ENCODE peak calls at places on chromosomes 7 and 10, in six cellular contexts. One of them, this sample, is unnamed.

GRCh38 chr10:72702868-72703581 is 11.1 kb downstream of the MCU start:
- DNase-seq in GM12878: no peak
- DNase-seq in H1: no peak
- DNase-seq in HCT116: no peak
- DNase-seq in K562: no peak
- DNase-seq in HepG2: no peak
- DNase-seq in this sample: peak; percentile 49

GRCh38 chr7:105011771-105012502 is 2.1 kb upstream of the KMT2E start:
- DNase-seq in GM12878: no peak
- DNase-seq in K562: no peak
- DNase-seq in HCT116: no peak
- DNase-seq in H1: no peak
- DNase-seq in HepG2: no peak
- DNase-seq in this sample: no peak

GRCh38 chr10:77974396-77975074 is 48.0 kb upstream of the DLG5 start:
- DNase-seq in H1: peak; percentile 41
- DNase-seq in HepG2: peak; percentile 52
- DNase-seq in HCT116: peak; percentile 57
- DNase-seq in K562: peak; percentile 70
- DNase-seq in GM12878: no peak
- DNase-seq in this sample: peak; percentile 18

GRCh38 chr10:28087675-28088351 is 88.9 kb upstream of the ODAD2 start:
- DNase-seq in HCT116: no peak
- DNase-seq in H1: no peak
- DNase-seq in K562: no peak
- DNase-seq in HepG2: no peak
- DNase-seq in GM12878: no peak
- DNase-seq in this sample: peak; percentile 44

GRCh38 chr7:157549612-157550299 is 213.0 kb downstream of the DNAJB6 start:
- DNase-seq in GM12878: no peak
- DNase-seq in HCT116: no peak
- DNase-seq in K562: no peak
- DNase-seq in HepG2: no peak
- DNase-seq in H1: no peak
- DNase-seq in this sample: no peak

GRCh38 chr7:90383879-90384278 is 19.4 kb upstream of the CLDN12 start:
- DNase-seq in H1: no peak
- DNase-seq in HCT116: no peak
- DNase-seq in HepG2: no peak
- DNase-seq in K562: no peak
- DNase-seq in GM12878: no peak
- DNase-seq in this sample: peak; percentile 71

GRCh38 chr7:14834456-14834855 is 68.1 kb downstream of the DGKB start:
- DNase-seq in HCT116: no peak
- DNase-seq in K562: no peak
- DNase-seq in HepG2: no peak
- DNase-seq in H1: no peak
- DNase-seq in GM12878: no peak
- DNase-seq in this sample: no peak

GRCh38 chr10:5445006-5445405 is 32.6 kb downstream of the NET1 start:
- DNase-seq in K562: no peak
- DNase-seq in HepG2: no peak
- DNase-seq in H1: no peak
- DNase-seq in HCT116: no peak
- DNase-seq in GM12878: no peak
- DNase-seq in this sample: no peak

GRCh38 chr10:71157435-71157834 is 54.9 kb upstream of the UNC5B start:
- DNase-seq in GM12878: no peak
- DNase-seq in K562: no peak
- DNase-seq in HepG2: no peak
- DNase-seq in HCT116: no peak
- DNase-seq in H1: no peak
- DNase-seq in this sample: no peak

DNA sequence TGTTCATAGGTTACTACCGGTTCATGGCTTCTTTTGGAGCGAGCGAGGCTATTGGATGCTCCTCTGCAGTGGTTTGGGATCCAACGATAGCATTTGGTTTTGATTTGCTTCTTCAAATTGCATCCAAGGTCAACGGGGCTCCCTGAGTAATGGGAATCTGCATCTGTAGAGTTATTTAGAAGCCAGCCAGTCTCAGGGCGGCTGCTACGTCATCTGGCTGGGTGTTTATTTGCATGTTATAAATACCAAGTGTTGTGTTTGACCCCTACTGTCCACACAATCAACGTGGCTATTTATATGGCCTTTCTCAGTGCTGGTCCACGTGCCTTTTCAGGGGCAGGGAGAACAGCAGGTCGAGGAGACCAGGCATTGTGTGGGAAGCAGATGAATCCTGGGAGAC is 137.7 kb downstream of the PRPF18 start:
- DNase-seq in H1: no peak
- DNase-seq in K562: no peak
- DNase-seq in HepG2: no peak
- DNase-seq in GM12878: no peak
- DNase-seq in HCT116: no peak
- DNase-seq in this sample: no peak
- TF ChIP-seq MAX in H1: no peak
- TF ChIP-seq MAX in K562: no peak
- TF ChIP-seq MAX in HepG2: no peak
- TF ChIP-seq MAX in GM12878: no peak
- TF ChIP-seq MAX in HCT116: no peak
- TF ChIP-seq MAX in this sample: no peak

DNA sequence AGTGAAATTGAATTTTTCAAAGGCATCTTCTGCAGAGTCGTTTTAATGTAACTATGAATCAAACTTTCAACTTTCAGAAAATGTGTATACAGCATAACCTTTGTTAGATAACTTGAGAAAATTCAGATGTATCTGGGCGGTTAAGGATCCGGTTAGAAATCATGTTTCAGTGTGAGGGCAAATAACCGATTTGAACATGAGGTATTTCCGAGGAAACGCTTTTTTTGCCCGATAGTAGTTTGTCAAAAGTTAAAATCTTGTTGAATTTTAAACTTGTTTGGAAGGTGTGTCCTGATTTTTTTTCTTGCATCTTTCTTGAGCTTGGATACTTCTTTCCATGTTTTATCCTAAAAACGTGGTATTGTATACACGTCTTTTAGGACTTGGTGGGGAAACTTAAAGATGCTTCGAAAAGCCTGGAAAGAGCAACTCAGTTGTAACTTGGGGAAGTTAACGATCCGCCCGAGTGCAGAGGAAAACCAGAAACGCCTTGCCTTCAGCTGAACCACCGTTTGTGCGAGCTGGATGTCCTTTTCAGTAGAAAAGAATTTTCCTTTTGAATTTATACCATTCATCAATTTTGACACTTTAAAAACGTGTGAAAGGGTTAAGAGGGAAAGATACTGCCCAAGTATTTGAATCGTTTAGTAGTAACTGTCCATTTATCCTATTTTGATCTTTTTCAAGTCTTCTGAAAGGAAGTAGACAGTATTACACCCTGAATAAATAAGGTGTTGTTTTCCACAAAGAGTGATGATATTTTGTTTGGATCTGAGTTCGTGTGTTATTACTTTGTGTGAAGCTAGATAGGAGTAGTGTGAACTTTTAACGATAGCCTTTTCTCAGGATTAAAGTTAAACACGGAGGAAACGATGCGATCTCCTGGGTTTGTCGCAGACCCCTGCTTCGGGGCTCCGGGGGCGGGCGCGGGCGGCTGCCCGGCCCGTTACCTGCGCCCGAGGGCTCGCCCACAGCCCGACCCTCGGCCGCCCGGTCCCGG is 1.0 kb upstream of the BMI1 start:
- DNase-seq in HepG2: no peak
- DNase-seq in K562: no peak
- DNase-seq in GM12878: no peak
- DNase-seq in HCT116: no peak
- DNase-seq in H1: no peak
- DNase-seq in this sample: peak; percentile 47
- TF ChIP-seq EZH2 in HepG2: no peak
- TF ChIP-seq EZH2 in K562: no peak
- TF ChIP-seq EZH2 in GM12878: no peak
- TF ChIP-seq EZH2 in HCT116: no peak
- TF ChIP-seq EZH2 in H1: peak; percentile 90
- TF ChIP-seq EZH2 in this sample: no peak

GRCh38 chr7:45001138-45001694 is 1.2 kb downstream of the CCM2 start:
- DNase-seq in HCT116: no peak
- DNase-seq in H1: no peak
- DNase-seq in K562: peak; percentile 52
- DNase-seq in GM12878: no peak
- DNase-seq in HepG2: no peak
- DNase-seq in this sample: peak; percentile 17
- TF ChIP-seq POLR2A in HCT116: no peak
- TF ChIP-seq POLR2A in H1: no peak
- TF ChIP-seq POLR2A in K562: peak; percentile 16
- TF ChIP-seq POLR2A in GM12878: peak; percentile 73
- TF ChIP-seq POLR2A in HepG2: no peak
- TF ChIP-seq POLR2A in this sample: no peak

GRCh38 chr7:149306854-149307253 is 44.9 kb downstream of the ZNF783 start:
- DNase-seq in K562: no peak
- DNase-seq in GM12878: no peak
- DNase-seq in HCT116: no peak
- DNase-seq in H1: no peak
- DNase-seq in HepG2: no peak
- DNase-seq in this sample: no peak
- TF ChIP-seq MAX in K562: no peak
- TF ChIP-seq MAX in GM12878: no peak
- TF ChIP-seq MAX in HCT116: no peak
- TF ChIP-seq MAX in H1: no peak
- TF ChIP-seq MAX in HepG2: no peak
- TF ChIP-seq MAX in this sample: no peak

DNA sequence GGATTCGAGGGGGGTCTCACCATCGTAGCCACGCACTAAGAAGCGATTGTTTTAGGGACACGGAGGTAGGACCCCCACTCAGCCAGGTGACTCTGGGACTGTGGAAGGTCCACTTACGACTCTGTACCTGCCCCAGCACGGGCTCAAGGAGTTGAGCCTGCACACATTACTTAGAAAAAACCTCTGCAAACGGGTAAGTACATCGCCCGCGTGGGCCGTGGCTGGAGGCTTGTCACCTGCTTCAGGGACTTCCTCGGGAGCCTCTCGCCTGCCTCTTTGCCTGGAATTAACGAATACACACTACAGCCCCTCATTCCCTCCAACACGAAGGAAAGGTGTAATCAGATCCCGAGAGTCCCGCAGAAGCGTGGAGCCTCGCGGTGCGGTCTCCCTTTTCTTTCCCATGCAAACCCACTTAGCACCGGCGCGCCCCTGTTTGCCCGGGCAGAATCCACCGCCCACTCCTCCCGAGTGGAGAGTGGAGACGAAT is 818 bp downstream of the PODXL start:
- DNase-seq in GM12878: no peak
- DNase-seq in HepG2: no peak
- DNase-seq in HCT116: no peak
- DNase-seq in K562: no peak
- DNase-seq in H1: no peak
- DNase-seq in this sample: peak; percentile 28
- TF ChIP-seq EZH2 in GM12878: no peak
- TF ChIP-seq EZH2 in HepG2: peak; percentile 37
- TF ChIP-seq EZH2 in HCT116: no peak
- TF ChIP-seq EZH2 in K562: peak; percentile 74
- TF ChIP-seq EZH2 in H1: no peak
- TF ChIP-seq EZH2 in this sample: no peak

DNA sequence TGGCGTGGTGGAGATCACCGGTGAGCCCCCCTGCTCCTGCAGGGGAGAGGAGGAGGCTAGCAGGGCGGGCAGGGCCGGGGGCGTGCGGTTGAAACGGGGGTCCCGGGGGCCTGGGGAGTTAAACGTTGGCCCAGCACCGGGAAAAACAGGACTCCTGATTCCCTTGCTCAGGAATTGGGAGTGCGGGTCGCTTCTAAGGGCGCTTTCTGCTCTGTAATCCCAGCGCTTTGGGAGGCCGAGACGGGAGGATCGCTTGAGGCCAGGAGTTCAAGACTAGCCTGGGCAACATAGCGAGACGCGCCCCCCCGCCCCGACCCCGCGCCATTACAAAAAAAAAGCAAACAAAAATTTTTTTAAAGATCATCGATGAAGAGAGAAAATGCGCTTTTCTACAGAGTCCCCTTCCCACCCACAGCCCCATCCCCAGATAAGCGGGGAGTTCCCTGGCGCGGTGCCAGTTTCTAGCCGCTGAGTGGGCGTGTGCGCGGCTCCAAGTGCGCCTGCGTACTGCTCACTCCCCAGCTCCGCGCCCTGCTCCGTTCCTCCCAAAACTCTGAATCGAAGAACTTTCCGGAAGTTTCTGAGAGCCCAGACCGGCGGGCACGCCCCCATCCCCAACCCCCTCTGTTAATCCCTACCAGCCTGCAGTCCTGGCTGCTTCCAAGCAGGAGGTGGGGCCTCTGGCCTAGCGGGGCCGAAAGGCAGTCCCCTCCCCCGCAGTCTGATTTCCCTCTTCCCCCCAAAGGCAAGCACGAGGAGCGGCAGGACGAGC is 770 bp downstream of the HSPB1 start:
- DNase-seq in HCT116: peak; percentile 69
- DNase-seq in H1: peak; percentile 93
- DNase-seq in HepG2: peak; percentile 86
- DNase-seq in K562: peak; percentile 96
- DNase-seq in GM12878: peak; percentile 45
- DNase-seq in this sample: peak; percentile 91
- TF ChIP-seq POLR2A in HCT116: no peak
- TF ChIP-seq POLR2A in H1: no peak
- TF ChIP-seq POLR2A in HepG2: no peak
- TF ChIP-seq POLR2A in K562: peak; percentile 66
- TF ChIP-seq POLR2A in GM12878: no peak
- TF ChIP-seq POLR2A in this sample: no peak

This sample was measured in endothelial cell of umbilical vein.